ENCODE peak calls at places on chromosomes 11 and 22, in six cellular contexts. One of them, this sample, is unnamed.

GRCh38 chr11:14500181-14500651 is 605 bp upstream of the COPB1 start:
- DNase-seq in GM12878: peak; percentile 30
- DNase-seq in A549: peak; percentile 48
- DNase-seq in IMR-90: peak; percentile 68
- DNase-seq in SK-N-SH: peak; percentile 48
- DNase-seq in HepG2: peak; percentile 39
- DNase-seq in this sample: no peak

GRCh38 chr11:84390441-84391078 is 1104.4 kb upstream of the CCDC90B start:
- DNase-seq in GM12878: no peak
- DNase-seq in A549: no peak
- DNase-seq in IMR-90: no peak
- DNase-seq in SK-N-SH: no peak
- DNase-seq in HepG2: no peak
- DNase-seq in this sample: no peak

GRCh38 chr11:33724644-33725035 is 11.6 kb downstream of the CD59 start:
- DNase-seq in GM12878: no peak
- DNase-seq in A549: no peak
- DNase-seq in IMR-90: peak; percentile 69
- DNase-seq in SK-N-SH: no peak
- DNase-seq in HepG2: no peak
- DNase-seq in this sample: no peak

GRCh38 chr11:2474059-2474901 is 29.5 kb downstream of the KCNQ1 start:
- DNase-seq in GM12878: no peak
- DNase-seq in A549: no peak
- DNase-seq in IMR-90: no peak
- DNase-seq in SK-N-SH: no peak
- DNase-seq in HepG2: no peak
- DNase-seq in this sample: no peak

GRCh38 chr11:122258446-122258994 is 142.5 kb upstream of the BLID start:
- DNase-seq in GM12878: no peak
- DNase-seq in A549: no peak
- DNase-seq in IMR-90: no peak
- DNase-seq in SK-N-SH: no peak
- DNase-seq in HepG2: no peak
- DNase-seq in this sample: no peak

GRCh38 chr11:119422505-119423416 is at the start of gene THY1:
- DNase-seq in GM12878: no peak
- DNase-seq in A549: no peak
- DNase-seq in IMR-90: peak; percentile 64
- DNase-seq in SK-N-SH: peak; percentile 96
- DNase-seq in HepG2: no peak
- DNase-seq in this sample: no peak

GRCh38 chr11:73295259-73295995 is 12.6 kb upstream of the ARHGEF17 start:
- DNase-seq in GM12878: peak; percentile 31
- DNase-seq in A549: peak; percentile 73
- DNase-seq in IMR-90: peak; percentile 91
- DNase-seq in SK-N-SH: peak; percentile 77
- DNase-seq in HepG2: peak; percentile 57
- DNase-seq in this sample: peak; percentile 80

GRCh38 chr11:44624761-44625221 is 59.3 kb downstream of the CD82 start:
- DNase-seq in GM12878: no peak
- DNase-seq in A549: no peak
- DNase-seq in IMR-90: no peak
- DNase-seq in SK-N-SH: no peak
- DNase-seq in HepG2: no peak
- DNase-seq in this sample: no peak

GRCh38 chr22:19898831-19899567 is 42.6 kb upstream of the COMT start:
- DNase-seq in GM12878: no peak
- DNase-seq in A549: no peak
- DNase-seq in IMR-90: no peak
- DNase-seq in SK-N-SH: no peak
- DNase-seq in HepG2: peak; percentile 69
- DNase-seq in this sample: no peak

GRCh38 chr11:66639066-66639813 is 737 bp downstream of the RBM4 start:
- DNase-seq in GM12878: no peak
- DNase-seq in A549: peak; percentile 31
- DNase-seq in IMR-90: peak; percentile 42
- DNase-seq in SK-N-SH: no peak
- DNase-seq in HepG2: peak; percentile 29
- DNase-seq in this sample: no peak

GRCh38 chr11:130159657-130160459 is at the start of gene ST14:
- DNase-seq in GM12878: no peak
- DNase-seq in A549: no peak
- DNase-seq in IMR-90: no peak
- DNase-seq in SK-N-SH: peak; percentile 54
- DNase-seq in HepG2: no peak
- DNase-seq in this sample: no peak

GRCh38 chr22:36423461-36424404 is 36.0 kb upstream of the MYH9 start:
- DNase-seq in GM12878: no peak
- DNase-seq in A549: no peak
- DNase-seq in IMR-90: peak; percentile 86
- DNase-seq in SK-N-SH: no peak
- DNase-seq in HepG2: no peak
- DNase-seq in this sample: peak; percentile 54

GRCh38 chr11:130002352-130002845 is at the start of gene PRDM10:
- DNase-seq in GM12878: no peak
- DNase-seq in A549: peak; percentile 91
- DNase-seq in IMR-90: peak; percentile 87
- DNase-seq in SK-N-SH: peak; percentile 98
- DNase-seq in HepG2: peak; percentile 85
- DNase-seq in this sample: peak; percentile 95

GRCh38 chr22:30890689-30891442 is 77.7 kb downstream of the MORC2 start:
- DNase-seq in GM12878: no peak
- DNase-seq in A549: peak; percentile 36
- DNase-seq in IMR-90: peak; percentile 10
- DNase-seq in SK-N-SH: peak; percentile 79
- DNase-seq in HepG2: no peak
- DNase-seq in this sample: peak; percentile 43

GRCh38 chr11:3855808-3856491 is 486 bp downstream of the STIM1 start:
- DNase-seq in GM12878: no peak
- DNase-seq in A549: peak; percentile 33
- DNase-seq in IMR-90: no peak
- DNase-seq in SK-N-SH: no peak
- DNase-seq in HepG2: no peak
- DNase-seq in this sample: no peak

GRCh38 chr22:46595545-46595944 is 24.6 kb upstream of the GRAMD4 start:
- DNase-seq in GM12878: no peak
- DNase-seq in A549: no peak
- DNase-seq in IMR-90: no peak
- DNase-seq in SK-N-SH: no peak
- DNase-seq in HepG2: no peak
- DNase-seq in this sample: no peak

GRCh38 chr11:8310743-8311298 is 47.1 kb upstream of the LMO1 start:
- DNase-seq in GM12878: no peak
- DNase-seq in A549: no peak
- DNase-seq in IMR-90: no peak
- DNase-seq in SK-N-SH: no peak
- DNase-seq in HepG2: no peak
- DNase-seq in this sample: no peak

DNA sequence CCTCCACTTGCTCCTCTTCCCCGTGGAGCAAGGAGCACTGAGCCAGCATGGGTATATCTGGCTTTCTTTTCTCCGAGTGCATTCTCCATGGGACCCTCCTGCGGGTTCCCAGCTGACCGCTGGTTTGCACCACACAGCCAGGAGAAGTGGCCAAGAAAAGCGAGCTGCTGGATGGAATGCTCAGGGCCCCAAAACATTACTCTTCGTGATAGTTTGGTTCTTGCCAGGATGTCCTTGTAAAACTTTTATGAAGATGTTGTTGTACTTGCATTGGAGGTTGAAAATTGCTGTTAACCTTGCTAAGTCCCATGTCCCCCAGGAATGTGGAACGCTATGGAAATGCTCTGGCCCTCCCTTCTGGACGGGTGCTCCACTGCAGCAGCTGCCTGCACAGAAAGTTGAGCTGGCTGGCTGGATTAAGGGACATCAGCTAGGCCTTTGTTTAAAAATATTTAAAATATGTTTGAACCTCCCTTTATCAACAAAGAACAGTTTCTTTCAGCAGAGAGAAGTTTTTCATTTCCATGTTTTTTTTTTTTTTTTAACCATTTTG is 68.7 kb downstream of the ZNRF3 start:
- DNase-seq in GM12878: no peak
- DNase-seq in A549: no peak
- DNase-seq in IMR-90: peak; percentile 39
- DNase-seq in SK-N-SH: no peak
- DNase-seq in HepG2: peak; percentile 65
- DNase-seq in this sample: no peak
- TF ChIP-seq SMC3 in GM12878: no peak
- TF ChIP-seq SMC3 in A549: no peak
- TF ChIP-seq SMC3 in IMR-90: no peak
- TF ChIP-seq SMC3 in SK-N-SH: no peak
- TF ChIP-seq SMC3 in HepG2: peak; percentile 57
- TF ChIP-seq SMC3 in this sample: no peak

DNA sequence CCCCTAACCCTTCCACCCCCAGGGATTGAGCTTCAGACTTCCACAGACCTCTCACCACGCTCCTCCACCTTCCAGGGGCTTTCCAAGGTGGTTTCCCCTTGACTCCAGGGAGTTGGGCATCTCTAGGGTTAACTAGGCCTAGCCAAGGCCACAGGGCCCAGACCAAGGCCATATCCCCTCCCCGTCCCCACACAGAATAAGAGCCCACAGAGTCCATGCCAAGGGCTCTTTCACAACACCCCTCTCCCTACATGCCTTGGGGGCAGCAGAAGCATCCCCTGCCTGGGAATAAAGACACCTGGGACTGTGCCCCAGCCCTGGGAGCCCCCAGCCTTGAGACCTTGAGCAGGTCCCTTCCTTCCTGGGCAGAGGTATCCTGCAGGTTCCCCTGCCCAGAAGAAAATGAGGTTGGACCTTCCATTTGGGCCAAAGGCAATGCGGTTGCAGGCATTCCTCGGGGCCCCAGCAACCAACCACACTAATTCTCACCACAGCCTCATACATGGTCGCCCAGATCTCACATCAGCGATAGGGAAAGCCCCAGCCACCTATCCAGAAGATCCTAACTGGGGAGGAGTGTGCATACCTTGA is 1.8 kb downstream of the GDPD5 start:
- DNase-seq in GM12878: no peak
- DNase-seq in A549: no peak
- DNase-seq in IMR-90: no peak
- DNase-seq in SK-N-SH: no peak
- DNase-seq in HepG2: peak; percentile 87
- DNase-seq in this sample: no peak
- TF ChIP-seq SMC3 in GM12878: no peak
- TF ChIP-seq SMC3 in A549: no peak
- TF ChIP-seq SMC3 in IMR-90: no peak
- TF ChIP-seq SMC3 in SK-N-SH: no peak
- TF ChIP-seq SMC3 in HepG2: no peak
- TF ChIP-seq SMC3 in this sample: no peak

GRCh38 chr11:69339916-69340565 is 46.1 kb downstream of the MYEOV start:
- DNase-seq in GM12878: no peak
- DNase-seq in A549: no peak
- DNase-seq in IMR-90: no peak
- DNase-seq in SK-N-SH: no peak
- DNase-seq in HepG2: no peak
- DNase-seq in this sample: no peak

GRCh38 chr11:69339041-69339733 is 45.2 kb downstream of the MYEOV start:
- DNase-seq in GM12878: no peak
- DNase-seq in A549: no peak
- DNase-seq in IMR-90: no peak
- DNase-seq in SK-N-SH: no peak
- DNase-seq in HepG2: no peak
- DNase-seq in this sample: no peak

GRCh38 chr11:69335461-69336386 is 41.8 kb downstream of the MYEOV start:
- DNase-seq in GM12878: no peak
- DNase-seq in A549: no peak
- DNase-seq in IMR-90: no peak
- DNase-seq in SK-N-SH: no peak
- DNase-seq in HepG2: no peak
- DNase-seq in this sample: peak; percentile 28

GRCh38 chr11:69335010-69335409 is 41.1 kb downstream of the MYEOV start:
- DNase-seq in GM12878: no peak
- DNase-seq in A549: no peak
- DNase-seq in IMR-90: no peak
- DNase-seq in SK-N-SH: no peak
- DNase-seq in HepG2: no peak
- DNase-seq in this sample: no peak

DNA sequence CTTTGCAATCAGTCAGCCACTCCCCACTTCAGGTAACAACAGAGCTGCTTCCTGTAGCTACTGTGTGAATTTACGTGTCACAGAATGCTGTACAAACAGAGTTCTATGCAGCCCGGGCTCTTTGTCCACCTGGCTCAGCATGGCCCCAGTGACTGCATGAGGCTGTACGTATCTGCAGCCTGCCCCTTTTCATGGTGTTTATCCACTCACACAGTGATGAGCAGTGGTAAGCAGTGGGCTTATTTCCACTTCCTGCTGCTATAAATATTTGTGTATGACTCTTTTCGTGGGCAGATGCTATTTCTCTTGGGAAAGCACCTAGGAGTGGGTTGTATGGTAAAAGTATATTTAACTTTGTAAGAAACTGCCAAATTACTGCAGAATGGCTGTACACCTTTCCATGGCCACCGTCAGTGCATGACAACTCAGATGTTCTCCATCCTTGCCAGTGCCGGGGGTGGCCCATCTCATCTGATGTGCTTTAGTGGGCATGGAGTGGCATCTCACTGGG is 43.3 kb downstream of the MYEOV start:
- DNase-seq in GM12878: peak; percentile 66
- DNase-seq in A549: no peak
- DNase-seq in IMR-90: peak; percentile 93
- DNase-seq in SK-N-SH: no peak
- DNase-seq in HepG2: no peak
- DNase-seq in this sample: no peak
- TF ChIP-seq SMC3 in GM12878: no peak
- TF ChIP-seq SMC3 in A549: no peak
- TF ChIP-seq SMC3 in IMR-90: peak; percentile 21
- TF ChIP-seq SMC3 in SK-N-SH: no peak
- TF ChIP-seq SMC3 in HepG2: no peak
- TF ChIP-seq SMC3 in this sample: no peak

GRCh38 chr22:24585461-24585860 is 7.4 kb downstream of the LRRC75B start:
- DNase-seq in GM12878: no peak
- DNase-seq in A549: no peak
- DNase-seq in IMR-90: no peak
- DNase-seq in SK-N-SH: no peak
- DNase-seq in HepG2: no peak
- DNase-seq in this sample: no peak

GRCh38 chr22:24584871-24585411 is 7.9 kb downstream of the LRRC75B start:
- DNase-seq in GM12878: no peak
- DNase-seq in A549: no peak
- DNase-seq in IMR-90: no peak
- DNase-seq in SK-N-SH: no peak
- DNase-seq in HepG2: no peak
- DNase-seq in this sample: no peak

GRCh38 chr22:24583221-24583971 is 9.5 kb downstream of the LRRC75B start:
- DNase-seq in GM12878: no peak
- DNase-seq in A549: no peak
- DNase-seq in IMR-90: peak; percentile 15
- DNase-seq in SK-N-SH: peak; percentile 84
- DNase-seq in HepG2: peak; percentile 76
- DNase-seq in this sample: no peak

GRCh38 chr22:24585927-24586546 is 6.8 kb downstream of the LRRC75B start:
- DNase-seq in GM12878: no peak
- DNase-seq in A549: no peak
- DNase-seq in IMR-90: no peak
- DNase-seq in SK-N-SH: no peak
- DNase-seq in HepG2: no peak
- DNase-seq in this sample: no peak

GRCh38 chr22:24583972-24584790 is 8.7 kb downstream of the LRRC75B start:
- DNase-seq in GM12878: no peak
- DNase-seq in A549: no peak
- DNase-seq in IMR-90: no peak
- DNase-seq in SK-N-SH: no peak
- DNase-seq in HepG2: no peak
- DNase-seq in this sample: no peak
- TF ChIP-seq SMC3 in GM12878: no peak
- TF ChIP-seq SMC3 in A549: no peak
- TF ChIP-seq SMC3 in IMR-90: no peak
- TF ChIP-seq SMC3 in SK-N-SH: no peak
- TF ChIP-seq SMC3 in HepG2: no peak
- TF ChIP-seq SMC3 in this sample: no peak

GRCh38 chr11:61505640-61506155 is 2.9 kb upstream of the LRRC10B start:
- DNase-seq in GM12878: no peak
- DNase-seq in A549: no peak
- DNase-seq in IMR-90: no peak
- DNase-seq in SK-N-SH: no peak
- DNase-seq in HepG2: no peak
- DNase-seq in this sample: no peak
- TF ChIP-seq SMC3 in GM12878: no peak
- TF ChIP-seq SMC3 in A549: no peak
- TF ChIP-seq SMC3 in IMR-90: no peak
- TF ChIP-seq SMC3 in SK-N-SH: no peak
- TF ChIP-seq SMC3 in HepG2: no peak
- TF ChIP-seq SMC3 in this sample: no peak